ENCODE peak calls at places on chromosomes 3 and 15, in six cellular contexts. W is non-pigmented ciliary epithelial cell; J is Calu3; Z is CD4-positive, alpha-beta memory T cell; M is HCT116; X is GOT3. K is an unnamed sample.

GRCh38 chr15:100266166-100266565 is 75.6 kb downstream of the ADAMTS17 start:
- DNase-seq in W (no peak), J (no peak), Z (no peak), M (no peak), X (no peak), K (no peak)

GRCh38 chr3:186570096-186570940 is at the start of gene DNAJB11:
- DNase-seq in W (peak), J (peak), Z (peak), M (peak), X (peak), K (peak)

GRCh38 chr3:15649341-15649740 is 47.8 kb downstream of the BTD start:
- DNase-seq in W (no peak), J (no peak), Z (no peak), M (no peak), X (no peak), K (no peak)

GRCh38 chr15:68843425-68844311 is 23.0 kb upstream of the ANP32A start:
- DNase-seq in W (no peak), J (no peak), Z (peak), M (no peak), X (no peak), K (no peak)

GRCh38 chr15:25725758-25726157 is 137.4 kb downstream of the ATP10A start:
- DNase-seq in W (no peak), J (no peak), Z (no peak), M (no peak), X (no peak), K (no peak)

GRCh38 chr15:73264881-73265280 is 103.9 kb downstream of the HCN4 start:
- DNase-seq in W (no peak), J (no peak), Z (no peak), M (no peak), X (no peak), K (no peak)

GRCh38 chr3:74883690-74884089 is 269.2 kb upstream of the CNTN3 start:
- DNase-seq in W (no peak), J (no peak), Z (no peak), M (no peak), X (no peak), K (no peak)

GRCh38 chr15:90367578-90367977 is 15.5 kb downstream of the ZNF774 start:
- DNase-seq in W (no peak), J (no peak), Z (no peak), M (no peak), X (no peak), K (no peak)

GRCh38 chr3:160941885-160942494 is 163.2 kb downstream of the B3GALNT1 start:
- DNase-seq in W (peak), J (peak), Z (peak), M (peak), X (no peak), K (peak)

GRCh38 chr15:93152264-93152884 is 63.4 kb upstream of the RGMA start:
- DNase-seq in W (no peak), J (no peak), Z (peak), M (no peak), X (no peak), K (peak)

GRCh38 chr3:149245738-149246451 is 24.3 kb upstream of the CP start:
- DNase-seq in W (no peak), J (peak), Z (no peak), M (no peak), X (no peak), K (no peak)

K was measured in Jurkat, Clone E6-1.